ENCODE peak calls at places on chromosomes 11 and 22, in ten cellular contexts. O is vagina, E is glutamatergic neuron, J is progenitor cell of endocrine pancreas, B is brain microvascular endothelial cell, F is AG04449, Z is astrocyte of the cerebellum, I is GM13977, H is OCI-LY7, C is RWPE1. N is an unnamed sample.

GRCh38 chr11:129723964-129724291 is 91.7 kb upstream of the TMEM45B start:
- DNase-seq in O (no peak), E (peak; percentile 42), J (no peak), B (no peak), F (no peak), Z (no peak), I (no peak), H (no peak), C (no peak), N (no peak)

GRCh38 chr22:38452373-38453064 is 2.5 kb downstream of the KCNJ4 start:
- DNase-seq in O (no peak), E (peak; percentile 44), J (no peak), B (no peak), F (no peak), Z (no peak), I (no peak), H (no peak), C (no peak), N (no peak)

GRCh38 chr11:35747638-35748037 is 85.1 kb downstream of the TRIM44 start:
- DNase-seq in O (no peak), E (no peak), J (no peak), B (no peak), F (no peak), Z (no peak), I (no peak), H (no peak), C (no peak), N (no peak)

GRCh38 chr22:37189011-37189466 is 992 bp upstream of the C1QTNF6 start:
- DNase-seq in O (no peak), E (no peak), J (no peak), B (no peak), F (no peak), Z (no peak), I (no peak), H (no peak), C (no peak), N (no peak)

GRCh38 chr11:117200813-117201515 is 1.8 kb downstream of the TAGLN start:
- DNase-seq in O (no peak), E (no peak), J (no peak), B (no peak), F (no peak), Z (no peak), I (no peak), H (no peak), C (no peak), N (no peak)

GRCh38 chr22:17222503-17222902 is 3.3 kb upstream of the ADA2 start:
- DNase-seq in O (no peak), E (no peak), J (no peak), B (no peak), F (no peak), Z (no peak), I (no peak), H (no peak), C (no peak), N (no peak)

GRCh38 chr11:71179877-71180276 is 72.5 kb downstream of the SHANK2 start:
- DNase-seq in O (no peak), E (no peak), J (no peak), B (no peak), F (no peak), Z (no peak), I (no peak), H (no peak), C (no peak), N (no peak)

GRCh38 chr11:123159146-123159857 is 35.7 kb downstream of the CLMP start:
- DNase-seq in O (no peak), E (no peak), J (no peak), B (no peak), F (no peak), Z (no peak), I (no peak), H (no peak), C (no peak), N (no peak)

GRCh38 chr11:68010058-68011041 is at the start of gene ALDH3B1:
- DNase-seq in O (no peak), E (peak; percentile 78), J (peak; percentile 8), B (peak; percentile 71), F (no peak), Z (no peak), I (no peak), H (peak; percentile 49), C (peak; percentile 70), N (no peak)

GRCh38 chr11:9251306-9251705 is 13.8 kb downstream of the DENND5A start:
- DNase-seq in O (no peak), E (no peak), J (no peak), B (no peak), F (no peak), Z (no peak), I (no peak), H (no peak), C (peak; percentile 24), N (no peak)

GRCh38 chr11:130390071-130390758 is 38.2 kb downstream of the ADAMTS8 start:
- DNase-seq in O (no peak), E (no peak), J (no peak), B (peak; percentile 71), F (no peak), Z (peak; percentile 57), I (no peak), H (peak; percentile 9), C (peak; percentile 54), N (no peak)

GRCh38 chr11:109223441-109223840 is 198.5 kb upstream of the C11orf87 start:
- DNase-seq in O (no peak), E (no peak), J (no peak), B (no peak), F (no peak), Z (no peak), I (no peak), H (no peak), C (no peak), N (no peak)

DNA sequence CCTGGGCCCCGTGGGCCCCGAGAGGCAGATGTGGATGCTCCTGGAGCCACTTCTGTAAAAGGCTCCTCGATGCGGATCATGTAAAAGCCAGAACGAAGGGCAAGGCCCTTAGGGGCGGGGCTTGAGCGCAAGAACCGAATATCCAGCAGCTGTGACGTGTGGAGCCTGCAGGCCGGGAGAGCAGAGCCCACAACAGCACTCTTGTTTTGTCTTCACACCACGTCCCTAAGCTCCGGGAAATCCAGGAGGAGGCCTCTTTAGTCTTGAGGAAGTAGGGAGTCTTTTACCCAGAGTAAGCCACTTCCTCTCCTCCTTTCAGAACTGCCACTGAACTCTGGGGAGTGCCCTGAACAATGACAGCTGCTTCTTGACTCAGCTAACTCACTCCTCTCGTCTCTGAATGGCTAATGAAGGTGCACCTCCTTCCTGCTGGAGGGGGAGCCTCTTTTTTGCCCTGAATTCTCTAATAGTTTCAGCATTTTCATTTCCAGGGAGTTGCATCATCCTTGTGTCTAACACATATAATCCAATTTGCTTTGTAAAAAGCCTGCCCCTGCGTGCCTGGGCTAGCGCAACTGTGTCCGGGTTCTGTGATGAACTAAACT is 12.5 kb downstream of the L3MBTL2 start:
- DNase-seq in O (no peak), E (peak; percentile 59), J (no peak), B (peak; percentile 38), F (peak; percentile 51), Z (no peak), I (peak; percentile 71), H (peak; percentile 48), C (peak; percentile 71), N (peak; percentile 50)
- TF ChIP-seq CTCF in O (no peak), E (no peak), J (no peak), B (no peak), F (no peak), Z (no peak), I (no peak), H (no peak), C (no peak), N (no peak)

GRCh38 chr11:77548552-77549439 is 41.0 kb upstream of the AQP11 start:
- DNase-seq in O (no peak), E (no peak), J (no peak), B (no peak), F (no peak), Z (no peak), I (no peak), H (no peak), C (no peak), N (no peak)
- TF ChIP-seq CTCF in O (no peak), E (peak; percentile 23), J (no peak), B (no peak), F (no peak), Z (no peak), I (no peak), H (peak; percentile 43), C (peak; percentile 28), N (peak; percentile 39)

GRCh38 chr11:75428301-75428724 is 4.7 kb downstream of the KLHL35 start:
- DNase-seq in O (no peak), E (no peak), J (no peak), B (peak; percentile 90), F (peak; percentile 21), Z (peak; percentile 67), I (peak; percentile 87), H (peak; percentile 51), C (peak; percentile 98), N (peak; percentile 64)
- TF ChIP-seq CTCF in O (no peak), E (no peak), J (no peak), B (no peak), F (no peak), Z (no peak), I (no peak), H (no peak), C (no peak), N (no peak)

GRCh38 chr11:75775056-75775455 is 6.5 kb downstream of the DGAT2 start:
- DNase-seq in O (no peak), E (no peak), J (no peak), B (no peak), F (no peak), Z (no peak), I (no peak), H (peak; percentile 34), C (no peak), N (no peak)

GRCh38 chr11:75777461-75778110 is 9.0 kb downstream of the DGAT2 start:
- DNase-seq in O (no peak), E (no peak), J (no peak), B (no peak), F (no peak), Z (no peak), I (no peak), H (no peak), C (no peak), N (no peak)

GRCh38 chr11:75771646-75772410 is 3.2 kb downstream of the DGAT2 start:
- DNase-seq in O (no peak), E (no peak), J (no peak), B (peak; percentile 16), F (no peak), Z (no peak), I (no peak), H (no peak), C (peak; percentile 60), N (no peak)

GRCh38 chr11:75776546-75776945 is 8.0 kb downstream of the DGAT2 start:
- DNase-seq in O (no peak), E (no peak), J (no peak), B (no peak), F (no peak), Z (no peak), I (no peak), H (no peak), C (no peak), N (no peak)

DNA sequence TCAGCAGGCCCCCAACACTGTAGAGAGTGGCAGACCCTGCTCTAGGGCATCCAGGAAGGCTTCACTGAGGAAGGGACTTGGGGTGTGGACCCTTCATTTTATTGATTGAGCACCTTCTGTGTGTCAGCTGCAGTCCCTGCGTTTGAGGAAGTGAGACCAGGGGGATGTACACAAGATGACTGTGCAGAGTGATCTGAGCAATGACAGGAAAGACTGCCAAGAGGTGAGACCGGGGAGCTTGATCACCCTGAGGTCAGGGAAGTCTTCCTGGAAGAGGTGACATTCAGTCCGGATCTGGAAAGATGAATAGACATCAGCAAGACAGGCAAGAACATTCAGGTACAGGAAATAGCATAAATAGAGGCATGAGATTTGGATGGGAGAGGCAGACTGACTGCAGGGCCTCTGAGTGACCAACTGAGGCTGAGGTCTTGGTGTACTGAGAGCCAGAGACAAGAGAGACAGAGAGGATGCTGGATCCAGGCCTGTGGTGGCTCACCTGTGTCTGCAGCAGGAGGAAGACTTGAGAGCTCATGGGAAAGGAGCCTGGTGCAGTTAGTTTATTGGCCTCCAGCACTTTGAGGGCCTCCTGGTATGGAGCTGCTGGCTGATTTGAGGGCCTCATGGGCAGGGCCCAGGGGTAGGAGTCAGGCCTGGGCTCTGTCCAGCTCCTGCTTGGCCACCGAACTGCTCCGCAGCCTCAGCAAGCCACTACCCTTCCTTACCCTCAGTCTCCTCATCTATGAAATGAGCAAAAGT is 5.2 kb downstream of the DGAT2 start:
- DNase-seq in O (no peak), E (no peak), J (no peak), B (no peak), F (no peak), Z (no peak), I (peak; percentile 86), H (peak; percentile 86), C (no peak), N (no peak)
- TF ChIP-seq CTCF in O (no peak), E (no peak), J (no peak), B (no peak), F (no peak), Z (no peak), I (no peak), H (no peak), C (no peak), N (no peak)